ENCODE peak calls at places on chromosomes 5 and 9, in five cellular contexts. W, M, P, K and X are unnamed samples. For H3K27me3, the result is how much of the 10 kb centered on the place peaks cover.

GRCh38 chr9:34654317-34655083 is 2.5 kb downstream of the IL11RA start:
- DNase-seq in W (peak), M (no peak), P (no peak), K (no peak), X (no peak)

GRCh38 chr9:121688149-121688680 is 36.8 kb downstream of the DAB2IP start:
- DNase-seq in W (peak), M (no peak), P (no peak), K (no peak), X (no peak)

GRCh38 chr5:109645591-109646236 is 44.0 kb upstream of the MAN2A1 start:
- DNase-seq in W (no peak), M (no peak), P (no peak), K (no peak), X (no peak)

GRCh38 chr5:123700624-123701023 is 188.6 kb downstream of the CSNK1G3 start:
- DNase-seq in W (no peak), M (peak), P (no peak), K (no peak), X (no peak)

GRCh38 chr9:36318212-36318802 is 60.1 kb upstream of the GNE start:
- DNase-seq in W (no peak), M (no peak), P (no peak), K (no peak), X (no peak)

GRCh38 chr9:3012245-3012644 is 168.3 kb upstream of the PUM3 start:
- DNase-seq in W (no peak), M (no peak), P (no peak), K (no peak), X (no peak)

GRCh38 chr5:162434311-162434710 is 366.7 kb downstream of the GABRG2 start:
- DNase-seq in W (no peak), M (no peak), P (no peak), K (no peak), X (no peak)

GRCh38 chr9:94759937-94760336 is 33.4 kb downstream of the AOPEP start:
- DNase-seq in W (no peak), M (no peak), P (no peak), K (no peak), X (no peak)

GRCh38 chr9:18379073-18379811 is 94.7 kb upstream of the ADAMTSL1 start:
- DNase-seq in W (no peak), M (peak), P (no peak), K (no peak), X (no peak)

GRCh38 chr9:125694478-125694877 is 12.5 kb downstream of the MAPKAP1 start:
- DNase-seq in W (no peak), M (no peak), P (no peak), K (no peak), X (no peak)

GRCh38 chr9:757246-757881 is 84.1 kb upstream of the DMRT1 start:
- DNase-seq in W (no peak), M (no peak), P (no peak), K (no peak), X (no peak)

GRCh38 chr9:111599092-111599947 is at the start of gene PTGR1:
- DNase-seq in W (peak), M (peak), P (peak), K (no peak), X (peak)

GRCh38 chr5:76831108-76831447 is 12.2 kb downstream of the F2RL1 start:
- DNase-seq in W (peak), M (peak), P (no peak), K (no peak), X (no peak)

GRCh38 chr9:94817291-94818195 is 91.0 kb downstream of the AOPEP start:
- DNase-seq in W (no peak), M (peak), P (no peak), K (no peak), X (no peak)

GRCh38 chr5:87151547-87151946 is 116.1 kb upstream of the RASA1 start:
- DNase-seq in W (no peak), M (peak), P (no peak), K (no peak), X (no peak)

GRCh38 chr5:143311428-143311827 is 92.1 kb downstream of the NR3C1 start:
- DNase-seq in W (no peak), M (peak), P (no peak), K (no peak), X (no peak)

GRCh38 chr9:26656003-26656940 is 236.3 kb downstream of the CAAP1 start:
- DNase-seq in W (no peak), M (peak), P (no peak), K (no peak), X (no peak)

GRCh38 chr9:117184173-117184572 is 230.7 kb downstream of the ASTN2 start:
- DNase-seq in W (no peak), M (no peak), P (no peak), K (no peak), X (no peak)

GRCh38 chr9:25350011-25350410 is 328.2 kb downstream of the TUSC1 start:
- DNase-seq in W (no peak), M (no peak), P (no peak), K (no peak), X (no peak)

GRCh38 chr5:57499262-57500050 is 16.8 kb upstream of the ACTBL2 start:
- DNase-seq in W (no peak), M (peak), P (no peak), K (no peak), X (peak)

GRCh38 chr9:125579030-125579932 is 127.7 kb downstream of the MAPKAP1 start:
- DNase-seq in W (no peak), M (no peak), P (no peak), K (no peak), X (no peak)

GRCh38 chr9:124527781-124528180 is 20.6 kb upstream of the NR5A1 start:
- DNase-seq in W (no peak), M (peak), P (no peak), K (no peak), X (no peak)

GRCh38 chr5:151156732-151157402 is 712 bp downstream of the ANXA6 start:
- DNase-seq in W (peak), M (no peak), P (no peak), K (no peak), X (peak)

GRCh38 chr9:124212381-124213050 is 45.2 kb upstream of the NEK6 start:
- DNase-seq in W (peak), M (no peak), P (no peak), K (no peak), X (no peak)

GRCh38 chr5:1514027-1514818 is 9.5 kb downstream of the LPCAT1 start:
- DNase-seq in W (peak), M (no peak), P (peak), K (no peak), X (peak)

GRCh38 chr5:112511920-112512319 is 92.8 kb upstream of the EPB41L4A start:
- DNase-seq in W (no peak), M (no peak), P (no peak), K (no peak), X (no peak)

GRCh38 chr5:150142800-150143724 is 12.6 kb downstream of the PDGFRB start:
- DNase-seq in W (no peak), M (peak), P (peak), K (no peak), X (no peak)

GRCh38 chr5:125125031-125125823 is 378.8 kb upstream of the ZNF608 start:
- DNase-seq in W (no peak), M (no peak), P (no peak), K (no peak), X (no peak)

GRCh38 chr9:111179577-111179976 is 141.3 kb upstream of the LPAR1 start:
- DNase-seq in W (no peak), M (no peak), P (no peak), K (no peak), X (no peak)

GRCh38 chr5:119221330-119221729 is 134.5 kb upstream of the TNFAIP8 start:
- DNase-seq in W (no peak), M (no peak), P (no peak), K (no peak), X (no peak)

GRCh38 chr5:102823441-102823874 is 68.4 kb downstream of the PAM start:
- DNase-seq in W (no peak), M (no peak), P (no peak), K (no peak), X (no peak)

GRCh38 chr9:30103647-30104394 is 2280.6 kb upstream of the ACO1 start:
- DNase-seq in W (no peak), M (no peak), P (no peak), K (no peak), X (no peak)

GRCh38 chr5:14581333-14581890 is at the start of gene OTULINL:
- DNase-seq in W (peak), M (peak), P (peak), K (peak), X (peak)
- H3K27me3 ChIP-seq in W (under half), M (under half), P (under half), K (under half), X (under half)

GRCh38 chr9:129615407-129616285 is 5.3 kb downstream of the C9orf50 start:
- DNase-seq in W (peak), M (no peak), P (no peak), K (no peak), X (no peak)

GRCh38 chr9:129612123-129612522 is 8.8 kb downstream of the C9orf50 start:
- DNase-seq in W (peak), M (no peak), P (no peak), K (no peak), X (no peak)

GRCh38 chr9:129614932-129615331 is 6.0 kb downstream of the C9orf50 start:
- DNase-seq in W (no peak), M (no peak), P (no peak), K (no peak), X (no peak)

GRCh38 chr9:129612815-129613519 is 7.9 kb downstream of the C9orf50 start:
- DNase-seq in W (peak), M (no peak), P (no peak), K (no peak), X (no peak)

DNA sequence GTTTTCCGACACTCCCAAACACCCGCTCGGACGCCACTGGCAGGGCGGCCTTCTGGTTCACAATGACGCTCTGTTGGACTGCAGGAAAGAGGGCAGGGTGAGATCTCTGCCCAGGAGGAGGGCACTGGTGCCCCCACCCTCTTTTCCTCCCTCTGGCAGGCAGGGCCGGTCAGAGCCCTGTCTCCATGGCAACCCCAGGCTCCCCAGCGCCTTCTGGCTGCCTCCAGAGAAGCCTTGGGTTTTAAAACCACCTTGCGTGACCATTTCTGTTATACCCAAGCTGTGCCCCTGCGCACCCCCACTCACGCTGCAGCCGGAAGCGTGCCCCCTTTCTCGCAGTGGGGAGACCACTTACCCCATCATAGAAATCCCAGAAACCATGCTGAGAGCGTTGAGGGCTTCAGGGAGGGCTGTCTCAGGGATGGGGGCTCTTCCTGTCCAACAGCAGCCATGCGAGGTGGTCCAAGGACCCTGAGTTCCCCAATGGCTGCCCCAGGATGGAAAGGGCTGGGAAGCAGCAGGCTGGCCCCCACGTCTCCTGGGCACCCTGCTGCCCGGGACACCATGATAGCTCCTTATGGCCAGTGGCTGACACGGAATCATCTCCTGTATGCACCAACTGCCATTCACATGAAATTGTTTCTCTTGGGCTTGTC is 7.3 kb downstream of the C9orf50 start:
- DNase-seq in W (no peak), M (no peak), P (no peak), K (no peak), X (no peak)
- H3K4me3 ChIP-seq in W (no peak), M (no peak), P (no peak), K (no peak), X (no peak)

GRCh38 chr9:118222375-118222774 is 518.2 kb downstream of the TLR4 start:
- DNase-seq in W (no peak), M (no peak), P (no peak), K (no peak), X (no peak)
- TF ChIP-seq CTCF in W (no peak), M (no peak), P (no peak), K (no peak), X (no peak)

GRCh38 chr9:136147038-136147889 is 28.6 kb upstream of the TMEM250 start:
- DNase-seq in W (no peak), M (no peak), P (no peak), K (no peak), X (no peak)
- H3K27me3 ChIP-seq in W (half or more), M (half or more), P (half or more), K (under half), X (under half)

DNA sequence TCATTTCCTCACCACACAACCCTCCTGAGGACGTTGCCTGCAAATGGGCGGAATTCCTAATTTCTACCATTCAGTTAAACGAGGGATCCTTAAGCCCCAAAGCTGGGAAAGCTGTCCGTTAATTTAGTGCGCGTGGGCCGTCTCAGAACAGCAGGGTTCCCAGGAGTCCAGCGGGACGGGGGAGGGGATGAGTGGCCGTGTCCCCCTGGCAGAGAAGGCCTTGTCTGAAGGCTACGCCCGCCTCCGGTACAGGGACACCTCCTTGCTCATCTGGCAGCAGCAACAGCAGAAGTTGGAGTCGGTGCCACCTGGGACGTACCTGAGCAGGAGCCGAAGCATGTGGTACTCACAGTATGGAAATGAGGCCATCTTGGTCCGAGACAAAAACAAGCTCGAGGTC is 1.3 kb downstream of the BRD3OS start:
- DNase-seq in W (peak), M (no peak), P (no peak), K (no peak), X (no peak)
- H3K4me3 ChIP-seq in W (no peak), M (no peak), P (no peak), K (peak), X (no peak)

GRCh38 chr5:14444988-14445387 is 136.6 kb upstream of the OTULINL start:
- DNase-seq in W (no peak), M (no peak), P (no peak), K (no peak), X (no peak)
- TF ChIP-seq CTCF in W (no peak), M (no peak), P (no peak), K (no peak), X (no peak)

GRCh38 chr5:140214831-140215230 is 39.8 kb downstream of the CYSTM1 start:
- DNase-seq in W (no peak), M (peak), P (no peak), K (no peak), X (no peak)

GRCh38 chr5:140216468-140217074 is 41.6 kb downstream of the CYSTM1 start:
- DNase-seq in W (no peak), M (no peak), P (no peak), K (no peak), X (no peak)

GRCh38 chr5:140219068-140219971 is 44.3 kb downstream of the CYSTM1 start:
- DNase-seq in W (no peak), M (no peak), P (no peak), K (no peak), X (no peak)

GRCh38 chr5:140220032-140220697 is 45.2 kb downstream of the CYSTM1 start:
- DNase-seq in W (no peak), M (no peak), P (no peak), K (no peak), X (peak)

GRCh38 chr5:140217299-140218026 is 42.5 kb downstream of the CYSTM1 start:
- DNase-seq in W (no peak), M (no peak), P (no peak), K (no peak), X (no peak)
- H3K27me3 ChIP-seq in W (under half), M (under half), P (under half), K (under half), X (under half)